ENCODE peak calls at places on chromosomes 6 and 20, in four cellular contexts. One of them, this sample, is unnamed.

GRCh38 chr6:157229219-157229607 is 94.1 kb downstream of the TMEM242 start:
- DNase-seq in mucosa of descending colon: no peak
- DNase-seq in kidney: no peak
- DNase-seq in mammary epithelial cell: no peak
- DNase-seq in this sample: peak; percentile 76

GRCh38 chr20:48143435-48144081 is 358.3 kb upstream of the SULF2 start:
- DNase-seq in mucosa of descending colon: no peak
- DNase-seq in kidney: no peak
- DNase-seq in mammary epithelial cell: no peak
- DNase-seq in this sample: no peak

GRCh38 chr6:36751091-36751490 is 53.5 kb downstream of the RAB44 start:
- DNase-seq in mucosa of descending colon: no peak
- DNase-seq in kidney: no peak
- DNase-seq in mammary epithelial cell: peak; percentile 60
- DNase-seq in this sample: no peak

GRCh38 chr6:54801244-54801643 is 45.3 kb upstream of the FAM83B start:
- DNase-seq in mucosa of descending colon: no peak
- DNase-seq in kidney: no peak
- DNase-seq in mammary epithelial cell: no peak
- DNase-seq in this sample: no peak

GRCh38 chr6:12012231-12012565 is at the start of gene HIVEP1:
- DNase-seq in mucosa of descending colon: peak; percentile 71
- DNase-seq in kidney: peak; percentile 86
- DNase-seq in mammary epithelial cell: no peak
- DNase-seq in this sample: peak; percentile 73

GRCh38 chr6:3037578-3038365 is 30.5 kb upstream of the RIPK1 start:
- DNase-seq in mucosa of descending colon: no peak
- DNase-seq in kidney: no peak
- DNase-seq in mammary epithelial cell: no peak
- DNase-seq in this sample: no peak

GRCh38 chr6:13615802-13616140 is 636 bp downstream of the NOL7 start:
- DNase-seq in mucosa of descending colon: peak; percentile 79
- DNase-seq in kidney: peak; percentile 84
- DNase-seq in mammary epithelial cell: no peak
- DNase-seq in this sample: peak; percentile 66

GRCh38 chr6:138863331-138863730 is 67.4 kb downstream of the ECT2L start:
- DNase-seq in mucosa of descending colon: no peak
- DNase-seq in kidney: no peak
- DNase-seq in mammary epithelial cell: no peak
- DNase-seq in this sample: no peak

GRCh38 chr6:85580878-85581267 is 12.8 kb downstream of the SNX14 start:
- DNase-seq in mucosa of descending colon: no peak
- DNase-seq in kidney: no peak
- DNase-seq in mammary epithelial cell: peak; percentile 25
- DNase-seq in this sample: no peak

GRCh38 chr6:56497691-56498090 is 145.0 kb downstream of the DST start:
- DNase-seq in mucosa of descending colon: no peak
- DNase-seq in kidney: no peak
- DNase-seq in mammary epithelial cell: no peak
- DNase-seq in this sample: no peak

GRCh38 chr6:126195625-126196236 is 144.2 kb upstream of the CENPW start:
- DNase-seq in mucosa of descending colon: no peak
- DNase-seq in kidney: no peak
- DNase-seq in mammary epithelial cell: no peak
- DNase-seq in this sample: no peak

GRCh38 chr6:21594427-21595264 is 1.1 kb downstream of the SOX4 start:
- DNase-seq in mucosa of descending colon: peak; percentile 78
- DNase-seq in kidney: peak; percentile 91
- DNase-seq in mammary epithelial cell: peak; percentile 60
- DNase-seq in this sample: peak; percentile 59

GRCh38 chr20:37384683-37385174 is 38.8 kb downstream of the SRC start:
- DNase-seq in mucosa of descending colon: peak; percentile 75
- DNase-seq in kidney: peak; percentile 84
- DNase-seq in mammary epithelial cell: peak; percentile 30
- DNase-seq in this sample: peak; percentile 97

GRCh38 chr20:49482621-49483017 is at the start of gene KCNB1:
- DNase-seq in mucosa of descending colon: peak; percentile 52
- DNase-seq in kidney: peak; percentile 85
- DNase-seq in mammary epithelial cell: peak; percentile 6
- DNase-seq in this sample: peak; percentile 99

GRCh38 chr20:11454966-11455799 is 462.5 kb upstream of the BTBD3 start:
- DNase-seq in mucosa of descending colon: no peak
- DNase-seq in kidney: no peak
- DNase-seq in mammary epithelial cell: peak; percentile 86
- DNase-seq in this sample: no peak

GRCh38 chr6:56536536-56536935 is 106.2 kb downstream of the DST start:
- DNase-seq in mucosa of descending colon: no peak
- DNase-seq in kidney: no peak
- DNase-seq in mammary epithelial cell: no peak
- DNase-seq in this sample: no peak

GRCh38 chr20:59604770-59605665 is 678 bp downstream of the PHACTR3 start:
- DNase-seq in mucosa of descending colon: no peak
- DNase-seq in kidney: peak; percentile 59
- DNase-seq in mammary epithelial cell: no peak
- DNase-seq in this sample: peak; percentile 87

GRCh38 chr20:64069614-64070243 is 6.7 kb downstream of the TCEA2 start:
- DNase-seq in mucosa of descending colon: no peak
- DNase-seq in kidney: no peak
- DNase-seq in mammary epithelial cell: no peak
- DNase-seq in this sample: peak; percentile 98

GRCh38 chr6:34242252-34243130 is 5.8 kb downstream of the HMGA1 start:
- DNase-seq in mucosa of descending colon: no peak
- DNase-seq in kidney: peak; percentile 53
- DNase-seq in mammary epithelial cell: no peak
- DNase-seq in this sample: peak; percentile 26

GRCh38 chr20:58511364-58511763 is 3.8 kb downstream of the APCDD1L start:
- DNase-seq in mucosa of descending colon: no peak
- DNase-seq in kidney: no peak
- DNase-seq in mammary epithelial cell: peak; percentile 18
- DNase-seq in this sample: no peak

GRCh38 chr20:61997891-61998290 is 67.8 kb downstream of the TAF4 start:
- DNase-seq in mucosa of descending colon: peak; percentile 8
- DNase-seq in kidney: peak; percentile 11
- DNase-seq in mammary epithelial cell: no peak
- DNase-seq in this sample: no peak

GRCh38 chr20:63364801-63365585 is 3.8 kb upstream of the CHRNA4 start:
- DNase-seq in mucosa of descending colon: no peak
- DNase-seq in kidney: peak; percentile 45
- DNase-seq in mammary epithelial cell: no peak
- DNase-seq in this sample: no peak

GRCh38 chr6:159983641-159984080 is 14.8 kb downstream of the IGF2R start:
- DNase-seq in mucosa of descending colon: no peak
- DNase-seq in kidney: no peak
- DNase-seq in mammary epithelial cell: no peak
- DNase-seq in this sample: no peak

GRCh38 chr20:24955045-24955444 is 6.0 kb downstream of the CST7 start:
- DNase-seq in mucosa of descending colon: no peak
- DNase-seq in kidney: no peak
- DNase-seq in mammary epithelial cell: no peak
- DNase-seq in this sample: peak; percentile 35

GRCh38 chr6:148364056-148364844 is 21.6 kb downstream of the SASH1 start:
- DNase-seq in mucosa of descending colon: no peak
- DNase-seq in kidney: no peak
- DNase-seq in mammary epithelial cell: no peak
- DNase-seq in this sample: no peak

DNA sequence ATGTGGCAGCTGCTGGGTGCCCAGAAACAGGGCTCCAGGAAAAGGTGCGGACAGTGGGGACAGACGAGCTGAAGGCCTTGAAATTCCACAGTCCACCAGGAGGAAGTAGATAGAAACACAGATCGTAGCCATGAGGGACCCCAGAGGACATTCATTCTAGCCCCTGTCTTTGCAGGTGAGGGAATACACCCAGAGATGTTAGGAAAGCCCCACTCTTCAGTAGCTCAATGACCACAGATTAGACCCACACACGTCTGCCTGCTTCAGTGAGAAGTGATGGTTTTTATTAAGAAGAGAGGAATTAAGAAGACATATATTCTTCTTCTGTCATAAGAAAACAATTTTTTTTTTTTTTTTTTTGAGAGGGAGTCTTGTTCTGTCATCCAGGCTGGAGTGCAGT is 123.0 kb downstream of the MAP3K7 start:
- DNase-seq in mucosa of descending colon: no peak
- DNase-seq in kidney: no peak
- DNase-seq in mammary epithelial cell: no peak
- DNase-seq in this sample: no peak
- H3K4me3 ChIP-seq in mucosa of descending colon: no peak overlapping the region
- H3K4me3 ChIP-seq in kidney: no peak overlapping the region
- H3K4me3 ChIP-seq in mammary epithelial cell: no peak overlapping the region
- H3K4me3 ChIP-seq in this sample: no peak overlapping the region

GRCh38 chr6:24313477-24314141 is 44.2 kb downstream of the DCDC2 start:
- DNase-seq in mucosa of descending colon: no peak
- DNase-seq in kidney: no peak
- DNase-seq in mammary epithelial cell: peak; percentile 46
- DNase-seq in this sample: no peak

GRCh38 chr6:24307881-24308280 is 50.0 kb downstream of the DCDC2 start:
- DNase-seq in mucosa of descending colon: no peak
- DNase-seq in kidney: no peak
- DNase-seq in mammary epithelial cell: no peak
- DNase-seq in this sample: no peak

GRCh38 chr6:24313133-24313476 is 44.8 kb downstream of the DCDC2 start:
- DNase-seq in mucosa of descending colon: no peak
- DNase-seq in kidney: no peak
- DNase-seq in mammary epithelial cell: no peak
- DNase-seq in this sample: no peak
- H3K4me3 ChIP-seq in mucosa of descending colon: no peak overlapping the region
- H3K4me3 ChIP-seq in kidney: peak overlapping the region; percentile 37
- H3K4me3 ChIP-seq in mammary epithelial cell: no peak overlapping the region
- H3K4me3 ChIP-seq in this sample: no peak overlapping the region

GRCh38 chr6:50817638-50817950 is 1.1 kb upstream of the TFAP2B start:
- DNase-seq in mucosa of descending colon: no peak
- DNase-seq in kidney: no peak
- DNase-seq in mammary epithelial cell: no peak
- DNase-seq in this sample: no peak
- H3K4me3 ChIP-seq in mucosa of descending colon: no peak overlapping the region
- H3K4me3 ChIP-seq in kidney: no peak overlapping the region
- H3K4me3 ChIP-seq in mammary epithelial cell: no peak overlapping the region
- H3K4me3 ChIP-seq in this sample: no peak overlapping the region

GRCh38 chr20:44182863-44183262 is 4.1 kb downstream of the JPH2 start:
- DNase-seq in mucosa of descending colon: no peak
- DNase-seq in kidney: no peak
- DNase-seq in mammary epithelial cell: no peak
- DNase-seq in this sample: no peak
- H3K4me3 ChIP-seq in mucosa of descending colon: no peak overlapping the region
- H3K4me3 ChIP-seq in kidney: no peak overlapping the region
- H3K4me3 ChIP-seq in mammary epithelial cell: no peak overlapping the region
- H3K4me3 ChIP-seq in this sample: no peak overlapping the region

GRCh38 chr6:125088963-125089362 is 64.6 kb upstream of the TPD52L1 start:
- DNase-seq in mucosa of descending colon: no peak
- DNase-seq in kidney: no peak
- DNase-seq in mammary epithelial cell: no peak
- DNase-seq in this sample: no peak
- H3K4me3 ChIP-seq in mucosa of descending colon: no peak overlapping the region
- H3K4me3 ChIP-seq in kidney: no peak overlapping the region
- H3K4me3 ChIP-seq in mammary epithelial cell: no peak overlapping the region
- H3K4me3 ChIP-seq in this sample: no peak overlapping the region